ENCODE peak calls at places on chromosomes 7 and 10, in seven cellular contexts. Q, J, O, W, G, H and B are unnamed samples.

GRCh38 chr10:26391701-26392695 is 46.1 kb upstream of the APBB1IP start:
- DNase-seq in Q (no peak), J (no peak), O (no peak), W (no peak), G (peak; percentile 26), H (no peak), B (peak; percentile 16)

GRCh38 chr10:120514959-120515358 is 57.9 kb downstream of the PLPP4 start:
- DNase-seq in Q (no peak), J (no peak), O (no peak), W (no peak), G (no peak), H (no peak), B (no peak)

GRCh38 chr7:15620491-15621185 is 58.8 kb upstream of the AGMO start:
- DNase-seq in Q (no peak), J (no peak), O (no peak), W (no peak), G (no peak), H (peak; percentile 10), B (no peak)

GRCh38 chr10:113020838-113021237 is 70.8 kb downstream of the TCF7L2 start:
- DNase-seq in Q (no peak), J (no peak), O (peak; percentile 91), W (peak; percentile 86), G (no peak), H (no peak), B (no peak)

GRCh38 chr10:19640864-19641263 is 175.4 kb upstream of the PLXDC2 start:
- DNase-seq in Q (no peak), J (no peak), O (no peak), W (no peak), G (no peak), H (no peak), B (no peak)

GRCh38 chr10:96130326-96130758 is 245 bp downstream of the ZNF518A start:
- DNase-seq in Q (no peak), J (peak; percentile 92), O (peak; percentile 92), W (peak; percentile 61), G (peak; percentile 75), H (peak; percentile 89), B (no peak)

GRCh38 chr10:124990671-124991625 is 49.0 kb downstream of the ZRANB1 start:
- DNase-seq in Q (no peak), J (no peak), O (no peak), W (no peak), G (no peak), H (no peak), B (no peak)

GRCh38 chr7:148290451-148291005 is 300.0 kb upstream of the C7orf33 start:
- DNase-seq in Q (no peak), J (no peak), O (no peak), W (no peak), G (no peak), H (no peak), B (no peak)

GRCh38 chr10:34866848-34867247 is 51.8 kb upstream of the PARD3 start:
- DNase-seq in Q (no peak), J (no peak), O (no peak), W (no peak), G (no peak), H (no peak), B (no peak)

GRCh38 chr10:12638781-12639180 is 289.4 kb downstream of the CAMK1D start:
- DNase-seq in Q (no peak), J (no peak), O (no peak), W (no peak), G (no peak), H (no peak), B (no peak)

GRCh38 chr7:129771201-129771927 is 159.8 kb downstream of the NRF1 start:
- DNase-seq in Q (no peak), J (no peak), O (no peak), W (no peak), G (no peak), H (no peak), B (no peak)

GRCh38 chr7:44385384-44386138 is 60.2 kb upstream of the CAMK2B start:
- DNase-seq in Q (no peak), J (no peak), O (no peak), W (no peak), G (no peak), H (peak; percentile 15), B (no peak)

GRCh38 chr7:80346704-80347103 is 165.2 kb downstream of the GNAT3 start:
- DNase-seq in Q (no peak), J (peak; percentile 10), O (peak; percentile 45), W (no peak), G (no peak), H (peak; percentile 71), B (no peak)

GRCh38 chr10:44468525-44468924 is 83.6 kb upstream of the CXCL12 start:
- DNase-seq in Q (no peak), J (no peak), O (no peak), W (no peak), G (no peak), H (no peak), B (no peak)

GRCh38 chr7:129886818-129887186 is 66.0 kb downstream of the UBE2H start:
- DNase-seq in Q (no peak), J (no peak), O (no peak), W (no peak), G (no peak), H (no peak), B (no peak)

GRCh38 chr10:4812041-4812440 is 14.0 kb upstream of the AKR1E2 start:
- DNase-seq in Q (no peak), J (no peak), O (no peak), W (no peak), G (no peak), H (no peak), B (no peak)